ENCODE peak calls at places on chromosomes 1 and 21, in seven cellular contexts. One of them, this sample, is unnamed.

GRCh38 chr1:70409136-70409535 is 1.9 kb upstream of the CTH start:
- DNase-seq in stimulated activated CD8-positive, alpha-beta memory T cell treated with anti-CD3 and anti-CD28 coated beads, Interleukin-15, amount 100 ng/mL, for 24 hours: no peak
- DNase-seq in T-helper 17 cell: no peak
- DNase-seq in NCI-H446 treated with DMSO at 0.1 percent for 48 hours: no peak
- DNase-seq in NCI-H460: no peak
- DNase-seq in activated CD4-positive, CD25-positive, alpha-beta regulatory T cell treated with anti-CD3 and anti-CD28 coated beads, Interleukin-2, amount 50 U/mL, for 16 hours: no peak
- DNase-seq in AG04450: no peak
- DNase-seq in this sample: no peak

GRCh38 chr21:42706765-42707164 is 53.3 kb downstream of the PDE9A start:
- DNase-seq in activated CD4-positive, CD25-positive, alpha-beta regulatory T cell treated with anti-CD3 and anti-CD28 coated beads, Interleukin-2, amount 50 U/mL, for 16 hours: no peak
- DNase-seq in NCI-H446 treated with DMSO at 0.1 percent for 48 hours: no peak
- DNase-seq in stimulated activated CD8-positive, alpha-beta memory T cell treated with anti-CD3 and anti-CD28 coated beads, Interleukin-15, amount 100 ng/mL, for 24 hours: no peak
- DNase-seq in NCI-H460: no peak
- DNase-seq in T-helper 17 cell: no peak
- DNase-seq in AG04450: no peak
- DNase-seq in this sample: no peak

GRCh38 chr1:36136535-36136934 is 11.5 kb upstream of the COL8A2 start:
- DNase-seq in NCI-H446 treated with DMSO at 0.1 percent for 48 hours: peak; percentile 84
- DNase-seq in T-helper 17 cell: no peak
- DNase-seq in AG04450: peak; percentile 63
- DNase-seq in activated CD4-positive, CD25-positive, alpha-beta regulatory T cell treated with anti-CD3 and anti-CD28 coated beads, Interleukin-2, amount 50 U/mL, for 16 hours: no peak
- DNase-seq in NCI-H460: no peak
- DNase-seq in stimulated activated CD8-positive, alpha-beta memory T cell treated with anti-CD3 and anti-CD28 coated beads, Interleukin-15, amount 100 ng/mL, for 24 hours: no peak
- DNase-seq in this sample: no peak

GRCh38 chr1:182248721-182249120 is 142.9 kb downstream of the GLUL start:
- DNase-seq in NCI-H460: no peak
- DNase-seq in stimulated activated CD8-positive, alpha-beta memory T cell treated with anti-CD3 and anti-CD28 coated beads, Interleukin-15, amount 100 ng/mL, for 24 hours: no peak
- DNase-seq in T-helper 17 cell: no peak
- DNase-seq in activated CD4-positive, CD25-positive, alpha-beta regulatory T cell treated with anti-CD3 and anti-CD28 coated beads, Interleukin-2, amount 50 U/mL, for 16 hours: no peak
- DNase-seq in AG04450: no peak
- DNase-seq in NCI-H446 treated with DMSO at 0.1 percent for 48 hours: no peak
- DNase-seq in this sample: no peak

GRCh38 chr1:244436336-244437102 is 15.2 kb downstream of the ADSS2 start:
- DNase-seq in activated CD4-positive, CD25-positive, alpha-beta regulatory T cell treated with anti-CD3 and anti-CD28 coated beads, Interleukin-2, amount 50 U/mL, for 16 hours: no peak
- DNase-seq in T-helper 17 cell: no peak
- DNase-seq in AG04450: no peak
- DNase-seq in NCI-H460: no peak
- DNase-seq in NCI-H446 treated with DMSO at 0.1 percent for 48 hours: no peak
- DNase-seq in stimulated activated CD8-positive, alpha-beta memory T cell treated with anti-CD3 and anti-CD28 coated beads, Interleukin-15, amount 100 ng/mL, for 24 hours: no peak
- DNase-seq in this sample: no peak

GRCh38 chr1:6121021-6121421 is 59.1 kb downstream of the CHD5 start:
- DNase-seq in stimulated activated CD8-positive, alpha-beta memory T cell treated with anti-CD3 and anti-CD28 coated beads, Interleukin-15, amount 100 ng/mL, for 24 hours: no peak
- DNase-seq in AG04450: no peak
- DNase-seq in T-helper 17 cell: no peak
- DNase-seq in NCI-H460: no peak
- DNase-seq in NCI-H446 treated with DMSO at 0.1 percent for 48 hours: no peak
- DNase-seq in activated CD4-positive, CD25-positive, alpha-beta regulatory T cell treated with anti-CD3 and anti-CD28 coated beads, Interleukin-2, amount 50 U/mL, for 16 hours: no peak
- DNase-seq in this sample: no peak

GRCh38 chr1:9473032-9473792 is 66.1 kb upstream of the SLC25A33 start:
- DNase-seq in AG04450: peak; percentile 79
- DNase-seq in NCI-H446 treated with DMSO at 0.1 percent for 48 hours: no peak
- DNase-seq in NCI-H460: peak; percentile 45
- DNase-seq in stimulated activated CD8-positive, alpha-beta memory T cell treated with anti-CD3 and anti-CD28 coated beads, Interleukin-15, amount 100 ng/mL, for 24 hours: no peak
- DNase-seq in activated CD4-positive, CD25-positive, alpha-beta regulatory T cell treated with anti-CD3 and anti-CD28 coated beads, Interleukin-2, amount 50 U/mL, for 16 hours: no peak
- DNase-seq in T-helper 17 cell: no peak
- DNase-seq in this sample: peak; percentile 36

GRCh38 chr1:52032785-52033131 is 852 bp downstream of the KTI12 start:
- DNase-seq in stimulated activated CD8-positive, alpha-beta memory T cell treated with anti-CD3 and anti-CD28 coated beads, Interleukin-15, amount 100 ng/mL, for 24 hours: peak; percentile 2
- DNase-seq in AG04450: no peak
- DNase-seq in T-helper 17 cell: no peak
- DNase-seq in NCI-H446 treated with DMSO at 0.1 percent for 48 hours: no peak
- DNase-seq in NCI-H460: peak; percentile 30
- DNase-seq in activated CD4-positive, CD25-positive, alpha-beta regulatory T cell treated with anti-CD3 and anti-CD28 coated beads, Interleukin-2, amount 50 U/mL, for 16 hours: no peak
- DNase-seq in this sample: peak; percentile 24

GRCh38 chr1:55718758-55719671 is 503.9 kb upstream of the USP24 start:
- DNase-seq in activated CD4-positive, CD25-positive, alpha-beta regulatory T cell treated with anti-CD3 and anti-CD28 coated beads, Interleukin-2, amount 50 U/mL, for 16 hours: no peak
- DNase-seq in T-helper 17 cell: no peak
- DNase-seq in NCI-H460: no peak
- DNase-seq in AG04450: peak; percentile 99
- DNase-seq in stimulated activated CD8-positive, alpha-beta memory T cell treated with anti-CD3 and anti-CD28 coated beads, Interleukin-15, amount 100 ng/mL, for 24 hours: no peak
- DNase-seq in NCI-H446 treated with DMSO at 0.1 percent for 48 hours: peak; percentile 98
- DNase-seq in this sample: peak; percentile 27

GRCh38 chr1:40047769-40048168 is 7.2 kb downstream of the CAP1 start:
- DNase-seq in activated CD4-positive, CD25-positive, alpha-beta regulatory T cell treated with anti-CD3 and anti-CD28 coated beads, Interleukin-2, amount 50 U/mL, for 16 hours: no peak
- DNase-seq in stimulated activated CD8-positive, alpha-beta memory T cell treated with anti-CD3 and anti-CD28 coated beads, Interleukin-15, amount 100 ng/mL, for 24 hours: no peak
- DNase-seq in NCI-H460: no peak
- DNase-seq in AG04450: no peak
- DNase-seq in NCI-H446 treated with DMSO at 0.1 percent for 48 hours: no peak
- DNase-seq in T-helper 17 cell: no peak
- DNase-seq in this sample: no peak

GRCh38 chr1:201406831-201407406 is 7.8 kb upstream of the LAD1 start:
- DNase-seq in activated CD4-positive, CD25-positive, alpha-beta regulatory T cell treated with anti-CD3 and anti-CD28 coated beads, Interleukin-2, amount 50 U/mL, for 16 hours: no peak
- DNase-seq in AG04450: no peak
- DNase-seq in NCI-H460: no peak
- DNase-seq in T-helper 17 cell: no peak
- DNase-seq in NCI-H446 treated with DMSO at 0.1 percent for 48 hours: no peak
- DNase-seq in stimulated activated CD8-positive, alpha-beta memory T cell treated with anti-CD3 and anti-CD28 coated beads, Interleukin-15, amount 100 ng/mL, for 24 hours: no peak
- DNase-seq in this sample: no peak